ENCODE peak calls at places on chromosomes 12 and 14, in ten cellular contexts. C, S, E, I, W, O, H, M, T and V are unnamed samples.

GRCh38 chr14:55891692-55892091 is 226.5 kb upstream of the PELI2 start:
- DNase-seq in C (no peak), S (no peak), E (no peak), I (no peak), W (no peak), O (no peak), H (no peak), M (no peak), T (no peak), V (no peak)

GRCh38 chr14:67622675-67623074 is 3.0 kb downstream of the ARG2 start:
- DNase-seq in C (no peak), S (no peak), E (peak; percentile 82), I (peak; percentile 90), W (peak; percentile 90), O (peak; percentile 47), H (peak; percentile 85), M (no peak), T (peak; percentile 81), V (no peak)

GRCh38 chr12:123479442-123480180 is 21.7 kb downstream of the SNRNP35 start:
- DNase-seq in C (no peak), S (no peak), E (no peak), I (no peak), W (no peak), O (no peak), H (no peak), M (peak; percentile 44), T (no peak), V (no peak)

GRCh38 chr14:78448483-78449094 is 278.4 kb downstream of the NRXN3 start:
- DNase-seq in C (no peak), S (no peak), E (peak; percentile 34), I (peak; percentile 5), W (peak; percentile 22), O (no peak), H (no peak), M (no peak), T (peak; percentile 43), V (no peak)

GRCh38 chr14:94653321-94653720 is 41.1 kb downstream of the SERPINA3 start:
- DNase-seq in C (no peak), S (no peak), E (no peak), I (no peak), W (no peak), O (no peak), H (no peak), M (no peak), T (no peak), V (no peak)

GRCh38 chr12:52221912-52222457 is 11.1 kb upstream of the KRT7 start:
- DNase-seq in C (no peak), S (no peak), E (no peak), I (no peak), W (peak; percentile 63), O (no peak), H (peak; percentile 25), M (no peak), T (peak; percentile 44), V (peak; percentile 70)

GRCh38 chr14:29738950-29739349 is 188.7 kb downstream of the PRKD1 start:
- DNase-seq in C (no peak), S (no peak), E (no peak), I (no peak), W (no peak), O (no peak), H (no peak), M (no peak), T (no peak), V (no peak)

GRCh38 chr12:1034726-1035457 is 43.9 kb downstream of the ERC1 start:
- DNase-seq in C (no peak), S (no peak), E (no peak), I (no peak), W (no peak), O (no peak), H (no peak), M (no peak), T (no peak), V (no peak)

GRCh38 chr14:31953210-31953609 is 123.9 kb upstream of the ARHGAP5 start:
- DNase-seq in C (no peak), S (no peak), E (no peak), I (no peak), W (no peak), O (no peak), H (no peak), M (no peak), T (no peak), V (no peak)

GRCh38 chr12:72612171-72612570 is 340.0 kb downstream of the TRHDE start:
- DNase-seq in C (no peak), S (no peak), E (no peak), I (no peak), W (no peak), O (no peak), H (no peak), M (no peak), T (no peak), V (no peak)

GRCh38 chr12:110689601-110690430 is 901 bp upstream of the HVCN1 start:
- DNase-seq in C (no peak), S (peak; percentile 78), E (peak; percentile 7), I (no peak), W (peak; percentile 14), O (no peak), H (no peak), M (peak; percentile 51), T (peak; percentile 16), V (no peak)

GRCh38 chr12:58920102-58920955 is at the start of gene LRIG3:
- DNase-seq in C (no peak), S (no peak), E (peak; percentile 89), I (peak; percentile 96), W (peak; percentile 89), O (no peak), H (peak; percentile 89), M (peak; percentile 91), T (peak; percentile 86), V (peak; percentile 97)

GRCh38 chr12:88505696-88506095 is 74.6 kb downstream of the KITLG start:
- DNase-seq in C (no peak), S (no peak), E (no peak), I (no peak), W (no peak), O (no peak), H (peak; percentile 17), M (no peak), T (no peak), V (no peak)

GRCh38 chr12:96208346-96208745 is 14.2 kb downstream of the ELK3 start:
- DNase-seq in C (no peak), S (no peak), E (peak; percentile 93), I (peak; percentile 73), W (peak; percentile 85), O (no peak), H (peak; percentile 86), M (no peak), T (peak; percentile 92), V (no peak)

GRCh38 chr14:74429221-74429691 is 3.2 kb upstream of the SYNDIG1L start:
- DNase-seq in C (no peak), S (no peak), E (no peak), I (no peak), W (no peak), O (no peak), H (no peak), M (no peak), T (no peak), V (no peak)

GRCh38 chr12:66176525-66176924 is 6.7 kb upstream of the TMBIM4 start:
- DNase-seq in C (no peak), S (no peak), E (peak; percentile 56), I (no peak), W (peak; percentile 25), O (no peak), H (peak; percentile 28), M (no peak), T (no peak), V (no peak)

GRCh38 chr12:6334940-6335450 is 6.9 kb downstream of the TNFRSF1A start:
- DNase-seq in C (no peak), S (no peak), E (peak; percentile 23), I (no peak), W (peak; percentile 29), O (no peak), H (peak; percentile 39), M (peak; percentile 56), T (peak; percentile 43), V (no peak)

DNA sequence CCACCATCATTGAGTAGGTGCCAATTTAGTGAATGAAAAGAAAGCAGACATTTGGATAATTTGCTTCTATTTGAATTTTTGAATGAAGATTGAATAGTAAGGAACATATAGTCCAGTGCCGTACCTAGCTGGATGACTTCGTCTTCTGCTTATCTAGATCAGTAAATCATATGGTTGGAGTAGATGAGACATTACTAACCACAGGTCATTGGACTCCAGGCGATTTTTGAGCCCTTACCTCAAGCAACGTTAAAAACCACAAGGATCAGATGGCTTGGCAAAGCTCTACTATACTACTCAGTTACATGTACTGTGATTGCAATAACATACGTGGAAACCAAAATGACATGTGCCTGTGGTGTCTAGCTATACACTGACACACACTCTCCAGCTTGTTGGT is 1.7 kb upstream of the SPATS2 start:
- DNase-seq in C (no peak), S (no peak), E (peak; percentile 72), I (peak; percentile 79), W (peak; percentile 85), O (no peak), H (peak; percentile 89), M (no peak), T (peak; percentile 92), V (no peak)
- H3K4me3 ChIP-seq in C (no peak overlapping the region), S (no peak overlapping the region), E (no peak overlapping the region), I (peak overlapping the region; percentile 7), W (peak overlapping the region; percentile 81), O (no peak overlapping the region), H (no peak overlapping the region), M (no peak overlapping the region), T (no peak overlapping the region), V (no peak overlapping the region)

GRCh38 chr12:121013715-121014114 is 2.6 kb downstream of the C12orf43 start:
- DNase-seq in C (no peak), S (no peak), E (no peak), I (no peak), W (no peak), O (no peak), H (no peak), M (no peak), T (no peak), V (no peak)
- TF ChIP-seq CTCF in C (no peak), S (no peak), E (no peak), I (no peak), W (no peak), O (no peak), H (no peak), M (no peak), T (no peak), V (no peak)

GRCh38 chr12:14772946-14773345 is 30.3 kb downstream of the WBP11 start:
- DNase-seq in C (no peak), S (no peak), E (no peak), I (no peak), W (no peak), O (no peak), H (no peak), M (no peak), T (no peak), V (no peak)
- H3K4me3 ChIP-seq in C (no peak overlapping the region), S (no peak overlapping the region), E (no peak overlapping the region), I (no peak overlapping the region), W (no peak overlapping the region), O (no peak overlapping the region), H (no peak overlapping the region), M (no peak overlapping the region), T (no peak overlapping the region), V (no peak overlapping the region)

DNA sequence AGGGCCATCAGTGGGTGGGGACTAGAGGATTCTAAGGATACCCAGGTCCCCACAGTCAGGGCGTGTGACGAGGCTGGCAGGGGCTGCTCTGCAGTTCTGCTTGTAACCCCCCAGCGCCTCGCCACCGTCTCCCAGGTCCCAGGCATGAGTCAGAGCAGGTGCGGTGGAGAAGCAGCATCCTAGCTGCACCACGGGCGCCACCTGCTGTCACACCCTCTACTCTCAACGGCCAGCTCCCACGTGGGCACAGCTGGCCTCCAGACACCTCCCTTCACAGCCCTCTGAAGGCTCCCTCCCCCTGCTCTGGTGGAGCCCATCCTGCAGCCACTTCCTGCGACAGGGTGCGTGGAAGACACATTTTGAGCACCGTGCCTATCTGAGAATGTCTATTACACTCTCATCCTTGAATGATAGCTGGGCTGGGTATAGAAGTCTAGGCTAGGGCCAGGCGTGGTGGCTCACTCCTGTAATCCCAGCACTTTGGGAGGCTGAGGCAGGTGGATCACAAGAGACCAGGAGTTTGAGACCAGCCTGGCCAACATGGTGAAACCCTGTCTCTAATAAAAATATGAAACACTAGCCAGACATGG is 6.9 kb upstream of the NUDT14 start:
- DNase-seq in C (no peak), S (no peak), E (no peak), I (no peak), W (no peak), O (no peak), H (no peak), M (no peak), T (no peak), V (no peak)
- TF ChIP-seq CTCF in C (no peak), S (no peak), E (no peak), I (no peak), W (no peak), O (no peak), H (no peak), M (no peak), T (no peak), V (no peak)